ENCODE peak calls at places on chromosomes 11 and 22, in four cellular contexts. Q, Z, S and E are unnamed samples.

GRCh38 chr11:107561688-107562087 is 3.8 kb downstream of the ALKBH8 start:
- DNase-seq in S (no peak), Q (no peak), Z (peak), E (peak)

GRCh38 chr11:111540114-111540920 is at the start of gene LAYN:
- DNase-seq in Q (no peak), Z (peak), S (no peak), E (no peak)

GRCh38 chr22:36641902-36642640 is 61.5 kb downstream of the CACNG2 start:
- DNase-seq in Q (peak), S (no peak), Z (peak), E (peak)

GRCh38 chr11:64457416-64458010 is 98.6 kb downstream of the RPS6KA4 start:
- DNase-seq in Q (no peak), S (no peak), Z (no peak), E (no peak)

GRCh38 chr11:78420796-78421209 is 3.2 kb upstream of the GAB2 start:
- DNase-seq in Z (peak), S (peak), Q (peak), E (peak)

GRCh38 chr11:102780491-102780918 is at the start of gene MMP10:
- DNase-seq in Q (peak), S (no peak), Z (peak), E (peak)

GRCh38 chr11:102453921-102454320 is 1.4 kb upstream of the TMEM123 start:
- DNase-seq in Z (no peak), Q (no peak), S (no peak), E (no peak)

GRCh38 chr11:66467034-66467659 is 442 bp downstream of the PELI3 start:
- DNase-seq in Q (no peak), S (peak), Z (peak), E (no peak)

GRCh38 chr11:75068559-75068958 is 28.1 kb downstream of the OR2AT4 start:
- DNase-seq in S (no peak), Z (no peak), Q (no peak), E (no peak)

GRCh38 chr11:57124460-57124859 is 57.3 kb upstream of the LRRC55 start:
- DNase-seq in S (no peak), Z (no peak), Q (no peak), E (no peak)

GRCh38 chr11:69923641-69924307 is 104.6 kb upstream of the FGF3 start:
- DNase-seq in Z (no peak), S (no peak), Q (no peak), E (no peak)

GRCh38 chr11:123702137-123702536 is 39.3 kb downstream of the ZNF202 start:
- DNase-seq in Z (no peak), S (no peak), Q (no peak), E (no peak)

GRCh38 chr11:86811637-86812321 is 11.4 kb downstream of the PRSS23 start:
- DNase-seq in Z (peak), S (no peak), Q (peak), E (peak)

GRCh38 chr11:66268953-66269906 is 791 bp downstream of the RAB1B start:
- DNase-seq in S (no peak), Q (peak), Z (peak), E (peak)

GRCh38 chr11:86486261-86487030 is 111.8 kb downstream of the CCDC81 start:
- DNase-seq in S (no peak), Q (no peak), Z (no peak), E (no peak)

GRCh38 chr11:9566561-9567063 is 6.9 kb upstream of the WEE1 start:
- DNase-seq in Q (peak), S (no peak), Z (peak), E (peak)

GRCh38 chr22:25754527-25755202 is 12.7 kb downstream of the MYO18B start:
- DNase-seq in Q (peak), Z (peak), S (no peak), E (peak)

GRCh38 chr22:19287076-19287724 is 4.3 kb downstream of the CLTCL1 start:
- DNase-seq in S (no peak), Q (peak), Z (peak), E (peak)

GRCh38 chr11:82978422-82979099 is 77.0 kb downstream of the DDIAS start:
- DNase-seq in Z (peak), Q (peak), S (peak), E (peak)

GRCh38 chr11:111749646-111750045 is 16.5 kb downstream of the PPP2R1B start:
- DNase-seq in Z (no peak), Q (no peak), S (no peak), E (no peak)

GRCh38 chr11:88292156-88292844 is 45.2 kb downstream of the CTSC start:
- DNase-seq in S (no peak), Q (peak), Z (peak), E (no peak)

GRCh38 chr22:31289335-31289734 is 3.0 kb downstream of the PIK3IP1 start:
- DNase-seq in S (no peak), Q (no peak), Z (no peak), E (no peak)

GRCh38 chr22:44329179-44329796 is 16.5 kb upstream of the SHISAL1 start:
- DNase-seq in S (peak), Z (peak), Q (no peak), E (no peak)

GRCh38 chr22:20651286-20651685 is 122.6 kb upstream of the SERPIND1 start:
- DNase-seq in Z (no peak), S (no peak), Q (no peak), E (no peak)

GRCh38 chr11:94020777-94021615 is at the start of gene HEPHL1:
- DNase-seq in S (no peak), Z (peak), Q (no peak), E (peak)

GRCh38 chr11:1224109-1224485 is 1.2 kb downstream of the MUC5B start:
- DNase-seq in Q (no peak), Z (no peak), S (no peak), E (no peak)

GRCh38 chr11:1225386-1226225 is 2.7 kb downstream of the MUC5B start:
- DNase-seq in Z (no peak), S (no peak), Q (no peak), E (no peak)

GRCh38 chr11:1223346-1224108 is 661 bp downstream of the MUC5B start:
- DNase-seq in Z (no peak), S (no peak), Q (no peak), E (no peak)

GRCh38 chr11:1226226-1226961 is 3.5 kb downstream of the MUC5B start:
- DNase-seq in Z (no peak), Q (no peak), S (no peak), E (no peak)

DNA sequence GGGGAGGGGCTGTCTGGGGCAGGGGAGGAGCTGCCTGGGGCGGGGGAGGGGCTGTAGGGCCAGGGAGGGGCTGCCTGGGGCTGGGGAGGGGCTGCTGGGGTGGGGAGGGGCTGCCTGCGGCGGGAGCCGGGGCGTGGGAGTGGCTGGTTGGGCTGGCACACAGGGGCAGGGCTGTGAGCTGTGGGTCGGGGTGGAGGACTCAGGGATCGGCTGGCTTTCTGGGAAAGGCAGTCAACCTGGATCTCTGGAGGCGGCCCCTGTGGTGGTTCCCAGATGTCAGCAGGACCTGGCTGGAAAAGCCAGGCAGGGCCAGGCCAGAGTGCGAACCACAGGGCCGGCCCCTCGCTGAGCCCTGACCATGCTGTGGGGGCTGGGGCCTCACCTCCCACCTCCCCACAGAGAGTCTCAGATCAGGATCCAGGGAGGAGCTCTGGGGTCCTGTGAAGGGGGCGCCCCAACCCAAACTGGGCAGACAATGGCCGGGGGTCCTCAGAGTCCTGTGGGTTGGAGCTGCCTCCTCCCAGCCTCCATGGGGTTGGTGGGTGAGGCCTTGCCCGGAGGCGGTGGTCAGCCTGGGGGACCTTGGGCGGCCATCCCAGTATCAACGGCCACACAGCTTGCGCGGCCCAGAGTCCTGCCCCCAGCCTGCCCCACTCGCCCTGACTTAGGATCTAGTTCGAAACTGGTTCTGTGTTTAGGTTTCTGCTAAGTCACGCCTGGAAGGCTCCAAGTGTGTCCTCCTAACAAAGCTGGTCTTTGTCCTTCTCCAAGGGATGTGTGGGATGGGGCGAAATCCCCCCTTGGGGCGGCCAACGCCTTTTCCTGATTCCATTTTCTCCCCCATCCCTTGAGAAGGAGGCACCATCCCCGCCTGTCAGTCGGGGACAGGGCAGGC is 1.9 kb downstream of the MUC5B start:
- DNase-seq in Z (no peak), S (no peak), Q (no peak), E (no peak)
- H3K4me2 ChIP-seq in Z (no peak), S (no peak), Q (no peak), E (no peak)

GRCh38 chr11:20256925-20257324 is 96.7 kb upstream of the DBX1 start:
- DNase-seq in Q (no peak), Z (no peak), S (no peak), E (no peak)
- TF ChIP-seq CTCF in Q (no peak), Z (no peak), S (no peak), E (no peak)

DNA sequence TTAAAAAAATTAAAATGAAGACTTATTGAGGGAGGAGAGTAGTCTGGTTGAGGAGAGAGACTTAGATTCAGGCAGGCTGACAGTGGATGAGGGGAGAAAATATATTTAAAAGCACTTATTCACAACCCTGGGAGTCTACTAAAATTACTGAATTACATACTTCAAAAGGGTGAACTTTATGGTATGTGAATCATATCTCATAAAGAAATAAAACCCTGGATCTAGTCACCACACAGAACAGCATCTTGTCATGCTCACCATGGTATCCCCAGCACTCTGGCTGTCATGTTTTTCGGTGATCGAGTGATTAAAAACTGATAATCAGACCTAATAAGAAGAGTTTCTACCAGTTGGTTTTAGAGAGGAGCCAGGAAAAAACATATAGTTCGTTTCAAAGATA is 11.0 kb downstream of the TEAD1 start:
- DNase-seq in Z (no peak), Q (no peak), S (no peak), E (no peak)
- H3K4me2 ChIP-seq in Z (no peak), Q (peak), S (no peak), E (peak)

GRCh38 chr22:45335021-45335818 is 25.5 kb downstream of the FAM118A start:
- DNase-seq in Z (no peak), Q (no peak), S (no peak), E (no peak)
- TF ChIP-seq CTCF in Z (no peak), Q (peak), S (no peak), E (peak)